ENCODE peak calls at places on chromosome 4, in four cellular contexts. K, U, P and G are unnamed samples.

GRCh38 chr4:8211229-8211628 is 12.1 kb downstream of the SH3TC1 start:
- DNase-seq in U (no peak), P (no peak), K (no peak), G (no peak)

GRCh38 chr4:36414248-36414647 is 132.8 kb downstream of the DTHD1 start:
- DNase-seq in K (no peak), P (no peak), U (no peak), G (no peak)

GRCh38 chr4:144709159-144709558 is 63.2 kb downstream of the HHIP start:
- DNase-seq in P (peak), K (no peak), U (no peak), G (no peak)

GRCh38 chr4:118814054-118814453 is 21.9 kb downstream of the SEC24D start:
- DNase-seq in U (no peak), P (no peak), K (no peak), G (no peak)

GRCh38 chr4:10006604-10007435 is 14.5 kb downstream of the SLC2A9 start:
- DNase-seq in P (no peak), U (no peak), K (no peak), G (no peak)

GRCh38 chr4:99324978-99325377 is 3.8 kb upstream of the ADH1B start:
- DNase-seq in U (no peak), K (no peak), P (no peak), G (no peak)

GRCh38 chr4:87120411-87121162 is 99.8 kb downstream of the KLHL8 start:
- DNase-seq in K (no peak), P (no peak), U (no peak), G (no peak)

GRCh38 chr4:6942238-6942800 is 32.7 kb downstream of the TBC1D14 start:
- DNase-seq in U (no peak), P (no peak), K (no peak), G (peak)

GRCh38 chr4:83266689-83267088 is 17.9 kb downstream of the COQ2 start:
- DNase-seq in U (no peak), P (no peak), K (no peak), G (no peak)

GRCh38 chr4:111781611-111782010 is 363.6 kb upstream of the FAM241A start:
- DNase-seq in K (no peak), P (no peak), U (no peak), G (no peak)

GRCh38 chr4:139696491-139696890 is 30.9 kb downstream of the MGST2 start:
- DNase-seq in P (no peak), U (no peak), K (no peak), G (no peak)

GRCh38 chr4:150743564-150744342 is 161.8 kb downstream of the MAB21L2 start:
- DNase-seq in U (no peak), K (no peak), P (no peak), G (no peak)

GRCh38 chr4:185966997-185967775 is 101.8 kb upstream of the TLR3 start:
- DNase-seq in K (no peak), P (no peak), U (no peak), G (no peak)

GRCh38 chr4:31045724-31046318 is 325.7 kb downstream of the PCDH7 start:
- DNase-seq in K (no peak), U (no peak), P (no peak), G (no peak)

GRCh38 chr4:70930530-70931256 is 28.5 kb downstream of the MOB1B start:
- DNase-seq in P (no peak), U (no peak), K (no peak), G (no peak)

GRCh38 chr4:153216546-153216945 is 12.3 kb downstream of the TRIM2 start:
- DNase-seq in K (no peak), U (no peak), P (peak), G (no peak)

GRCh38 chr4:183541081-183542045 is 36.5 kb downstream of the ING2 start:
- DNase-seq in U (no peak), K (no peak), P (peak), G (no peak)

GRCh38 chr4:44150091-44150576 is 298.5 kb downstream of the KCTD8 start:
- DNase-seq in K (no peak), U (no peak), P (no peak), G (no peak)